ENCODE peak calls at places on chromosome 13, in ten cellular contexts. One of them, this sample, is unnamed.

GRCh38 chr13:20160346-20161274 is at the start of gene GJA3:
- DNase-seq in heart right ventricle: peak; percentile 66
- DNase-seq in PC-3: peak; percentile 48
- DNase-seq in fibroblast of mammary gland: peak; percentile 23
- DNase-seq in GM23338: peak; percentile 77
- DNase-seq in hepatocyte: peak; percentile 70
- DNase-seq in GM10248: peak; percentile 52
- DNase-seq in cardiac fibroblast: peak; percentile 25
- DNase-seq in mucosa of descending colon: peak; percentile 62
- DNase-seq in lower lobe of right lung: no peak
- DNase-seq in this sample: peak; percentile 75

GRCh38 chr13:77637583-77637982 is 59.9 kb upstream of the SLAIN1 start:
- DNase-seq in heart right ventricle: no peak
- DNase-seq in PC-3: no peak
- DNase-seq in fibroblast of mammary gland: no peak
- DNase-seq in GM23338: no peak
- DNase-seq in hepatocyte: peak; percentile 4
- DNase-seq in GM10248: no peak
- DNase-seq in cardiac fibroblast: no peak
- DNase-seq in mucosa of descending colon: no peak
- DNase-seq in lower lobe of right lung: no peak
- DNase-seq in this sample: no peak

GRCh38 chr13:32752997-32753606 is 166.8 kb downstream of the PDS5B start:
- DNase-seq in heart right ventricle: no peak
- DNase-seq in PC-3: no peak
- DNase-seq in fibroblast of mammary gland: no peak
- DNase-seq in GM23338: no peak
- DNase-seq in hepatocyte: no peak
- DNase-seq in GM10248: no peak
- DNase-seq in cardiac fibroblast: no peak
- DNase-seq in mucosa of descending colon: no peak
- DNase-seq in lower lobe of right lung: no peak
- DNase-seq in this sample: no peak

GRCh38 chr13:21234537-21234936 is 58.1 kb downstream of the MRPL57 start:
- DNase-seq in heart right ventricle: no peak
- DNase-seq in PC-3: peak; percentile 50
- DNase-seq in fibroblast of mammary gland: no peak
- DNase-seq in GM23338: no peak
- DNase-seq in hepatocyte: peak; percentile 18
- DNase-seq in GM10248: no peak
- DNase-seq in cardiac fibroblast: no peak
- DNase-seq in mucosa of descending colon: no peak
- DNase-seq in lower lobe of right lung: no peak
- DNase-seq in this sample: no peak

GRCh38 chr13:22960827-22961226 is 220.0 kb upstream of the SGCG start:
- DNase-seq in heart right ventricle: no peak
- DNase-seq in PC-3: no peak
- DNase-seq in fibroblast of mammary gland: no peak
- DNase-seq in GM23338: no peak
- DNase-seq in hepatocyte: no peak
- DNase-seq in GM10248: peak; percentile 3
- DNase-seq in cardiac fibroblast: no peak
- DNase-seq in mucosa of descending colon: no peak
- DNase-seq in lower lobe of right lung: no peak
- DNase-seq in this sample: no peak

GRCh38 chr13:32126298-32126697 is 94.7 kb downstream of the FRY start:
- DNase-seq in heart right ventricle: no peak
- DNase-seq in PC-3: no peak
- DNase-seq in fibroblast of mammary gland: no peak
- DNase-seq in GM23338: no peak
- DNase-seq in hepatocyte: no peak
- DNase-seq in GM10248: no peak
- DNase-seq in cardiac fibroblast: no peak
- DNase-seq in mucosa of descending colon: no peak
- DNase-seq in lower lobe of right lung: no peak
- DNase-seq in this sample: no peak

GRCh38 chr13:44068737-44069136 is 189.0 kb downstream of the LACC1 start:
- DNase-seq in heart right ventricle: no peak
- DNase-seq in PC-3: peak; percentile 82
- DNase-seq in fibroblast of mammary gland: peak; percentile 82
- DNase-seq in GM23338: peak; percentile 41
- DNase-seq in hepatocyte: no peak
- DNase-seq in GM10248: no peak
- DNase-seq in cardiac fibroblast: peak; percentile 59
- DNase-seq in mucosa of descending colon: no peak
- DNase-seq in lower lobe of right lung: no peak
- DNase-seq in this sample: no peak

GRCh38 chr13:37540228-37540627 is 58.3 kb downstream of the POSTN start:
- DNase-seq in heart right ventricle: no peak
- DNase-seq in PC-3: no peak
- DNase-seq in fibroblast of mammary gland: peak; percentile 96
- DNase-seq in GM23338: no peak
- DNase-seq in hepatocyte: no peak
- DNase-seq in GM10248: no peak
- DNase-seq in cardiac fibroblast: peak; percentile 9
- DNase-seq in mucosa of descending colon: no peak
- DNase-seq in lower lobe of right lung: no peak
- DNase-seq in this sample: no peak

GRCh38 chr13:43805071-43805468 is 18.3 kb upstream of the ENOX1 start:
- DNase-seq in heart right ventricle: no peak
- DNase-seq in PC-3: peak; percentile 95
- DNase-seq in fibroblast of mammary gland: peak; percentile 100
- DNase-seq in GM23338: peak; percentile 9
- DNase-seq in hepatocyte: peak; percentile 45
- DNase-seq in GM10248: no peak
- DNase-seq in cardiac fibroblast: peak; percentile 51
- DNase-seq in mucosa of descending colon: no peak
- DNase-seq in lower lobe of right lung: no peak
- DNase-seq in this sample: no peak

GRCh38 chr13:36919833-36920611 is at the start of gene SMAD9:
- DNase-seq in heart right ventricle: peak; percentile 76
- DNase-seq in PC-3: peak; percentile 48
- DNase-seq in fibroblast of mammary gland: peak; percentile 63
- DNase-seq in GM23338: peak; percentile 78
- DNase-seq in hepatocyte: peak; percentile 92
- DNase-seq in GM10248: peak; percentile 49
- DNase-seq in cardiac fibroblast: peak; percentile 79
- DNase-seq in mucosa of descending colon: peak; percentile 71
- DNase-seq in lower lobe of right lung: peak; percentile 85
- DNase-seq in this sample: peak; percentile 73

GRCh38 chr13:59472134-59472533 is 691.6 kb downstream of the DIAPH3 start:
- DNase-seq in heart right ventricle: no peak
- DNase-seq in PC-3: peak; percentile 72
- DNase-seq in fibroblast of mammary gland: peak; percentile 19
- DNase-seq in GM23338: no peak
- DNase-seq in hepatocyte: no peak
- DNase-seq in GM10248: no peak
- DNase-seq in cardiac fibroblast: no peak
- DNase-seq in mucosa of descending colon: no peak
- DNase-seq in lower lobe of right lung: no peak
- DNase-seq in this sample: no peak

GRCh38 chr13:108268713-108269112 is 805 bp upstream of the TNFSF13B start:
- DNase-seq in heart right ventricle: no peak
- DNase-seq in PC-3: no peak
- DNase-seq in fibroblast of mammary gland: no peak
- DNase-seq in GM23338: no peak
- DNase-seq in hepatocyte: no peak
- DNase-seq in GM10248: no peak
- DNase-seq in cardiac fibroblast: no peak
- DNase-seq in mucosa of descending colon: no peak
- DNase-seq in lower lobe of right lung: no peak
- DNase-seq in this sample: no peak

GRCh38 chr13:28622286-28622685 is 36.6 kb upstream of the POMP start:
- DNase-seq in heart right ventricle: peak; percentile 27
- DNase-seq in PC-3: no peak
- DNase-seq in fibroblast of mammary gland: no peak
- DNase-seq in GM23338: no peak
- DNase-seq in hepatocyte: no peak
- DNase-seq in GM10248: no peak
- DNase-seq in cardiac fibroblast: no peak
- DNase-seq in mucosa of descending colon: no peak
- DNase-seq in lower lobe of right lung: peak; percentile 77
- DNase-seq in this sample: no peak

GRCh38 chr13:40813662-40814454 is 24.4 kb downstream of the SLC25A15 start:
- DNase-seq in heart right ventricle: no peak
- DNase-seq in PC-3: peak; percentile 53
- DNase-seq in fibroblast of mammary gland: peak; percentile 37
- DNase-seq in GM23338: peak; percentile 78
- DNase-seq in hepatocyte: peak; percentile 35
- DNase-seq in GM10248: peak; percentile 59
- DNase-seq in cardiac fibroblast: peak; percentile 42
- DNase-seq in mucosa of descending colon: no peak
- DNase-seq in lower lobe of right lung: no peak
- DNase-seq in this sample: peak; percentile 49

GRCh38 chr13:40082644-40083043 is 427.2 kb downstream of the COG6 start:
- DNase-seq in heart right ventricle: no peak
- DNase-seq in PC-3: no peak
- DNase-seq in fibroblast of mammary gland: no peak
- DNase-seq in GM23338: no peak
- DNase-seq in hepatocyte: no peak
- DNase-seq in GM10248: no peak
- DNase-seq in cardiac fibroblast: peak; percentile 96
- DNase-seq in mucosa of descending colon: no peak
- DNase-seq in lower lobe of right lung: no peak
- DNase-seq in this sample: no peak

GRCh38 chr13:111153279-111153976 is 38.3 kb downstream of the ARHGEF7 start:
- DNase-seq in heart right ventricle: peak; percentile 95
- DNase-seq in PC-3: peak; percentile 82
- DNase-seq in fibroblast of mammary gland: peak; percentile 86
- DNase-seq in GM23338: peak; percentile 94
- DNase-seq in hepatocyte: peak; percentile 96
- DNase-seq in GM10248: peak; percentile 96
- DNase-seq in cardiac fibroblast: peak; percentile 94
- DNase-seq in mucosa of descending colon: peak; percentile 94
- DNase-seq in lower lobe of right lung: peak; percentile 94
- DNase-seq in this sample: peak; percentile 97

GRCh38 chr13:99269627-99270252 is 11.6 kb upstream of the GPR18 start:
- DNase-seq in heart right ventricle: no peak
- DNase-seq in PC-3: peak; percentile 48
- DNase-seq in fibroblast of mammary gland: peak; percentile 77
- DNase-seq in GM23338: peak; percentile 41
- DNase-seq in hepatocyte: peak; percentile 59
- DNase-seq in GM10248: peak; percentile 37
- DNase-seq in cardiac fibroblast: peak; percentile 78
- DNase-seq in mucosa of descending colon: no peak
- DNase-seq in lower lobe of right lung: no peak
- DNase-seq in this sample: peak; percentile 23
- TF ChIP-seq CTCF in heart right ventricle: peak; percentile 84
- TF ChIP-seq CTCF in PC-3: peak; percentile 70
- TF ChIP-seq CTCF in fibroblast of mammary gland: peak; percentile 80
- TF ChIP-seq CTCF in GM23338: peak; percentile 63
- TF ChIP-seq CTCF in hepatocyte: peak; percentile 88
- TF ChIP-seq CTCF in GM10248: peak; percentile 79
- TF ChIP-seq CTCF in cardiac fibroblast: peak; percentile 75
- TF ChIP-seq CTCF in mucosa of descending colon: no peak
- TF ChIP-seq CTCF in lower lobe of right lung: peak; percentile 70
- TF ChIP-seq CTCF in this sample: peak; percentile 70

DNA sequence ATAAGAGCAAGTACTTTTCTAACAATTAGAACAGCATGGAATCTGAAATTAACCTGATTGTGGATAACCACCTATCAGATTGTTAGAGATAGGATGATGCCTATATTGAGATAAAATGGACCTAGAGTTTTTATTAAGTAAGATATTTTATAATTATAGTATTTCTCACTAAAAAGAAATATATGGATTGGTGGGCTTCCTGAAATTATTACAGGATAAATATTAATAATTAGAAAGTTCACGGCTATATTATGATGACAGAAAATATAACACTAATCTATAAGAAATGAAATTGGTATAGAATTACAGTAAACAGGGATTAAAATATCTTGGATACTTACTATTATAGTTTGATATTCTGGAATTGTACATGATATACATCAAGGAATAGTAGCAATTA is 378.0 kb upstream of the SPRY2 start:
- DNase-seq in heart right ventricle: no peak
- DNase-seq in PC-3: no peak
- DNase-seq in fibroblast of mammary gland: no peak
- DNase-seq in GM23338: no peak
- DNase-seq in hepatocyte: no peak
- DNase-seq in GM10248: no peak
- DNase-seq in cardiac fibroblast: no peak
- DNase-seq in mucosa of descending colon: no peak
- DNase-seq in lower lobe of right lung: no peak
- DNase-seq in this sample: no peak
- TF ChIP-seq CTCF in heart right ventricle: no peak
- TF ChIP-seq CTCF in PC-3: no peak
- TF ChIP-seq CTCF in fibroblast of mammary gland: no peak
- TF ChIP-seq CTCF in GM23338: no peak
- TF ChIP-seq CTCF in hepatocyte: no peak
- TF ChIP-seq CTCF in GM10248: no peak
- TF ChIP-seq CTCF in cardiac fibroblast: no peak
- TF ChIP-seq CTCF in mucosa of descending colon: no peak
- TF ChIP-seq CTCF in lower lobe of right lung: no peak
- TF ChIP-seq CTCF in this sample: no peak

GRCh38 chr13:112968910-112969691 is at the start of gene MCF2L:
- DNase-seq in heart right ventricle: peak; percentile 50
- DNase-seq in PC-3: peak; percentile 45
- DNase-seq in fibroblast of mammary gland: peak; percentile 37
- DNase-seq in GM23338: peak; percentile 73
- DNase-seq in hepatocyte: peak; percentile 80
- DNase-seq in GM10248: peak; percentile 47
- DNase-seq in cardiac fibroblast: peak; percentile 53
- DNase-seq in mucosa of descending colon: peak; percentile 74
- DNase-seq in lower lobe of right lung: peak; percentile 66
- DNase-seq in this sample: peak; percentile 67
- TF ChIP-seq CTCF in heart right ventricle: peak; percentile 51
- TF ChIP-seq CTCF in PC-3: peak; percentile 24
- TF ChIP-seq CTCF in fibroblast of mammary gland: no peak
- TF ChIP-seq CTCF in GM23338: peak; percentile 19
- TF ChIP-seq CTCF in hepatocyte: peak; percentile 50
- TF ChIP-seq CTCF in GM10248: peak; percentile 3
- TF ChIP-seq CTCF in cardiac fibroblast: peak; percentile 14
- TF ChIP-seq CTCF in mucosa of descending colon: no peak
- TF ChIP-seq CTCF in lower lobe of right lung: no peak
- TF ChIP-seq CTCF in this sample: no peak

DNA sequence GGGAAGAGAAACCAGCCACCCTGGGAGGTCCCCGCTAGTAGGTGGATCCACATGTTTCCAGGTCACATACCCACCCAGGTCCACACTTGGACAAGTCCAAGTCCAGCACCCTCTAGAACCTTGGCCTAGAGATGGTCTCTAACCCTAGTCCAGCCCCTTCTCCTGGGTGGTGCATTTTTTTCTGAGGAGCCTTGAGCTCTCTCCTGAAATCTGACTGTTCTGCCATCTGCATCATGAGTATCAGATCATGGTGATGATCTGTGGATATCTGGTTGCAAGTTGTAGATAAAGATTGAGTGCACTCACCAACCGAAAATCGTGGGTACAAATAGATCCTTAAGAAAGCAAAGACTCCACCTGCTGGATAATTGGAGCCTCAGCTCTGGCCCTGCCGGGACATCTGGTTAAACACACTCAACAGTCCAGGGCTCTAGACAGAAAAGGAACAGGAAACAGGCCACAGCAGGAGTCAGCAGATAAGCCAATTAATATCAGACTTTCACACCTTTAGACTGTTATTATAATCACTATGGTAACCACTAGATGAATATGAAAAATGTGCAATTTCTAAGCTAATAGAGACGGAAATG is 41.1 kb downstream of the GPR12 start:
- DNase-seq in heart right ventricle: no peak
- DNase-seq in PC-3: peak; percentile 8
- DNase-seq in fibroblast of mammary gland: no peak
- DNase-seq in GM23338: peak; percentile 41
- DNase-seq in hepatocyte: no peak
- DNase-seq in GM10248: no peak
- DNase-seq in cardiac fibroblast: no peak
- DNase-seq in mucosa of descending colon: no peak
- DNase-seq in lower lobe of right lung: no peak
- DNase-seq in this sample: no peak
- TF ChIP-seq CTCF in heart right ventricle: no peak
- TF ChIP-seq CTCF in PC-3: peak; percentile 45
- TF ChIP-seq CTCF in fibroblast of mammary gland: peak; percentile 14
- TF ChIP-seq CTCF in GM23338: peak; percentile 44
- TF ChIP-seq CTCF in hepatocyte: peak; percentile 5
- TF ChIP-seq CTCF in GM10248: no peak
- TF ChIP-seq CTCF in cardiac fibroblast: peak; percentile 27
- TF ChIP-seq CTCF in mucosa of descending colon: no peak
- TF ChIP-seq CTCF in lower lobe of right lung: no peak
- TF ChIP-seq CTCF in this sample: no peak